ENCODE peak calls at places on chromosomes 16 and 17, in six cellular contexts. Z is A172; N is body of pancreas; K is NCI-H510A; F is ACHN; C is activated CD4-positive, alpha-beta T cell treated with anti-CD3 and anti-CD28 coated beads, Interleukin-2, amount 50 U/mL, for 4 hours. R is an unnamed sample.
A peak's percentile ranks its signal among the peaks of the same experiment; 100 is the strongest.

GRCh38 chr17:54172654-54173316 is 350.1 kb downstream of the KIF2B start:
- DNase-seq in Z (peak; percentile 3), N (peak; percentile 44), K (no peak), F (peak; percentile 59), C (no peak), R (no peak)

GRCh38 chr17:41824086-41824485 is 11.3 kb downstream of the FKBP10 start:
- DNase-seq in N (no peak), C (no peak), Z (no peak), K (no peak), F (no peak), R (no peak)

GRCh38 chr17:34562387-34562786 is 17.0 kb upstream of the TMEM132E start:
- DNase-seq in F (peak; percentile 19), K (no peak), C (no peak), N (no peak), Z (no peak), R (no peak)

GRCh38 chr17:75570772-75571171 is 16.8 kb upstream of the MYO15B start:
- DNase-seq in N (no peak), Z (no peak), K (no peak), C (no peak), F (no peak), R (no peak)

GRCh38 chr16:5516115-5516514 is 418.5 kb upstream of the EEF2KMT start:
- DNase-seq in F (no peak), Z (no peak), K (no peak), C (no peak), N (no peak), R (no peak)

GRCh38 chr17:58120195-58120822 is 27.9 kb upstream of the OR4D1 start:
- DNase-seq in F (peak; percentile 67), N (peak; percentile 64), Z (peak; percentile 59), C (peak; percentile 14), K (no peak), R (no peak)

GRCh38 chr17:39753514-39754160 is 15.9 kb downstream of the GRB7 start:
- DNase-seq in Z (no peak), K (peak; percentile 34), F (peak; percentile 50), N (peak; percentile 65), C (no peak), R (no peak)

GRCh38 chr16:12543700-12544476 is 259.8 kb downstream of the CPPED1 start:
- DNase-seq in F (no peak), K (no peak), C (no peak), N (no peak), Z (no peak), R (no peak)

GRCh38 chr17:48174833-48175232 is 67.3 kb downstream of the SNX11 start:
- DNase-seq in Z (no peak), F (no peak), K (peak; percentile 97), C (no peak), N (no peak), R (no peak)

GRCh38 chr16:2663553-2664521 is 18.5 kb upstream of the KCTD5 start:
- DNase-seq in K (no peak), N (peak; percentile 54), F (no peak), Z (peak; percentile 45), C (peak; percentile 45), R (no peak)

GRCh38 chr17:60602385-60602742 is 2.4 kb downstream of the PPM1D start:
- DNase-seq in K (no peak), N (peak; percentile 27), F (peak; percentile 32), C (no peak), Z (no peak), R (no peak)

GRCh38 chr17:76345377-76345945 is 8.3 kb downstream of the PRPSAP1 start:
- DNase-seq in K (no peak), C (no peak), F (no peak), Z (no peak), N (no peak), R (no peak)

GRCh38 chr16:64089697-64090096 is 1032.2 kb downstream of the CDH11 start:
- DNase-seq in K (no peak), C (no peak), Z (peak; percentile 5), F (peak; percentile 65), N (no peak), R (no peak)

GRCh38 chr16:9280067-9280466 is 188.6 kb downstream of the HAPSTR1 start:
- DNase-seq in Z (no peak), K (no peak), F (no peak), C (no peak), N (no peak), R (no peak)

GRCh38 chr16:84063972-84064371 is 21.4 kb upstream of the SLC38A8 start:
- DNase-seq in K (no peak), F (no peak), Z (no peak), C (no peak), N (no peak), R (no peak)

GRCh38 chr17:71176928-71177443 is 943.8 kb upstream of the SOX9 start:
- DNase-seq in Z (no peak), C (no peak), N (no peak), F (no peak), K (no peak), R (no peak)

GRCh38 chr16:50532576-50532975 is 15.6 kb upstream of the NKD1 start:
- DNase-seq in K (no peak), N (no peak), F (no peak), C (no peak), Z (no peak), R (no peak)

GRCh38 chr16:3590736-3591435 is 13.7 kb upstream of the NLRC3 start:
- DNase-seq in Z (no peak), N (no peak), K (no peak), F (no peak), C (no peak), R (no peak)

GRCh38 chr16:11128211-11129123 is 127.5 kb downstream of the SOCS1 start:
- DNase-seq in C (no peak), K (no peak), Z (no peak), N (no peak), F (no peak), R (no peak)

GRCh38 chr17:54864070-54864469 is 36.6 kb upstream of the TOM1L1 start:
- DNase-seq in C (no peak), N (no peak), F (no peak), Z (no peak), K (no peak), R (no peak)

GRCh38 chr17:79789943-79790804 is 6.7 kb downstream of the CBX8 start:
- DNase-seq in N (peak; percentile 62), C (no peak), K (no peak), F (peak; percentile 45), Z (no peak), R (no peak)

GRCh38 chr17:29616300-29617048 is 6.2 kb downstream of the CORO6 start:
- DNase-seq in Z (no peak), F (no peak), K (no peak), C (no peak), N (no peak), R (no peak)

GRCh38 chr17:62995377-62995885 is 29.4 kb downstream of the TANC2 start:
- DNase-seq in N (peak; percentile 46), F (peak; percentile 62), Z (peak; percentile 53), K (peak; percentile 22), C (no peak), R (no peak)

GRCh38 chr17:37741334-37742113 is 3.3 kb downstream of the HNF1B start:
- DNase-seq in N (no peak), F (no peak), Z (no peak), C (no peak), K (no peak), R (no peak)

GRCh38 chr17:7931709-7932482 is at the start of the genes CNTROB and TRAPPC1:
- DNase-seq in K (peak; percentile 96), Z (peak; percentile 98), N (peak; percentile 100), C (peak; percentile 99), F (peak; percentile 99), R (peak; percentile 99)

GRCh38 chr17:28675485-28675884 is 13.5 kb downstream of the SUPT6H start:
- DNase-seq in Z (no peak), K (no peak), F (no peak), N (no peak), C (no peak), R (no peak)

GRCh38 chr17:76524598-76525512 is 12.7 kb downstream of the CYGB start:
- DNase-seq in Z (no peak), N (peak; percentile 85), F (no peak), C (no peak), K (no peak), R (no peak)

GRCh38 chr17:56176101-56176500 is 22.8 kb downstream of the ANKFN1 start:
- DNase-seq in F (no peak), Z (peak; percentile 65), C (no peak), N (no peak), K (no peak), R (no peak)

GRCh38 chr17:48567209-48567608 is 10.9 kb downstream of the HOXB4 start:
- DNase-seq in F (no peak), K (no peak), C (no peak), Z (no peak), N (no peak), R (no peak)

GRCh38 chr16:74626741-74627416 is 20.0 kb upstream of the GLG1 start:
- DNase-seq in K (no peak), C (no peak), F (no peak), N (no peak), Z (no peak), R (no peak)

GRCh38 chr16:19502395-19503131 is 19.3 kb downstream of the GDE1 start:
- DNase-seq in C (peak; percentile 53), Z (peak; percentile 73), N (peak; percentile 80), F (peak; percentile 83), K (peak; percentile 88), R (no peak)

GRCh38 chr17:11023639-11024479 is 186.0 kb upstream of the PIRT start:
- DNase-seq in N (no peak), K (no peak), C (no peak), Z (no peak), F (no peak), R (no peak)

GRCh38 chr17:71052971-71053370 is 883.6 kb downstream of the KCNJ2 start:
- DNase-seq in N (no peak), Z (no peak), F (no peak), C (no peak), K (no peak), R (no peak)

GRCh38 chr17:63714550-63715277 is 14.8 kb upstream of the LIMD2 start:
- DNase-seq in K (no peak), Z (no peak), F (no peak), N (no peak), C (no peak), R (no peak)

GRCh38 chr16:3662601-3663000 is 8.1 kb downstream of the DNASE1 start:
- DNase-seq in N (no peak), Z (no peak), F (no peak), C (no peak), K (no peak), R (no peak)

GRCh38 chr17:64591944-64592343 is 70.2 kb downstream of the SMURF2 start:
- DNase-seq in F (no peak), Z (no peak), C (no peak), K (no peak), N (no peak), R (no peak)

GRCh38 chr17:3532106-3532858 is 25.3 kb downstream of the TRPV3 start:
- DNase-seq in F (no peak), Z (no peak), K (no peak), N (no peak), C (no peak), R (no peak)

GRCh38 chr17:34542700-34543336 is 36.6 kb upstream of the TMEM132E start:
- DNase-seq in F (peak; percentile 24), Z (no peak), C (peak; percentile 46), N (peak; percentile 41), K (no peak), R (no peak)

GRCh38 chr16:88439706-88440105 is 13.4 kb upstream of the ZFPM1 start:
- DNase-seq in N (no peak), K (no peak), F (no peak), Z (no peak), C (no peak), R (no peak)